ENCODE peak calls at places on chromosomes 12 and 14, in four cellular contexts. V is lower leg skin; P is cortex of kidney; X is CD4-positive, CD25-positive, alpha-beta regulatory T cell. C is an unnamed sample.

GRCh38 chr12:125221602-125222001 is 156.4 kb downstream of the AACS start:
- DNase-seq in P (no peak), X (no peak), V (no peak), C (no peak)

GRCh38 chr12:123064885-123065619 is 84.6 kb downstream of the ARL6IP4 start:
- DNase-seq in V (no peak), X (no peak), P (no peak), C (peak)

GRCh38 chr14:38839743-38840375 is 263.2 kb downstream of the SEC23A start:
- DNase-seq in X (no peak), P (no peak), V (no peak), C (no peak)

GRCh38 chr14:80978403-80978802 is 23.0 kb downstream of the TSHR start:
- DNase-seq in P (no peak), X (peak), V (no peak), C (no peak)

GRCh38 chr12:56188786-56189335 is 422 bp downstream of the SMARCC2 start:
- DNase-seq in P (no peak), X (no peak), V (no peak), C (no peak)

GRCh38 chr12:96211989-96212388 is 17.8 kb downstream of the ELK3 start:
- DNase-seq in X (peak), P (no peak), V (no peak), C (no peak)

GRCh38 chr12:57416039-57416996 is 14.5 kb downstream of the R3HDM2 start:
- DNase-seq in P (no peak), X (no peak), V (peak), C (no peak)

GRCh38 chr14:54621686-54622085 is 54.8 kb downstream of the SAMD4A start:
- DNase-seq in P (no peak), V (no peak), X (no peak), C (no peak)

GRCh38 chr14:50658203-50658602 is 9.9 kb downstream of the SAV1 start:
- DNase-seq in V (no peak), P (no peak), X (no peak), C (no peak)

GRCh38 chr14:105092124-105092911 is 27.1 kb upstream of the GPR132 start:
- DNase-seq in V (peak), X (no peak), P (no peak), C (no peak)

GRCh38 chr12:9752145-9752717 is 8.5 kb downstream of the CD69 start:
- DNase-seq in P (no peak), X (no peak), V (no peak), C (no peak)

GRCh38 chr14:51692646-51693045 is 40.9 kb downstream of the FRMD6 start:
- DNase-seq in V (no peak), P (no peak), X (no peak), C (no peak)

GRCh38 chr12:92502417-92503028 is 200.3 kb upstream of the PLEKHG7 start:
- DNase-seq in V (no peak), X (peak), P (no peak), C (no peak)